ENCODE peak calls at places on chromosomes 2 and 18, in ten cellular contexts. One of them, this sample, is unnamed.

GRCh38 chr2:113754989-113755689 is 1.3 kb downstream of the SLC35F5 start:
- DNase-seq in uterus: no peak
- DNase-seq in colonic mucosa: peak
- DNase-seq in OCI-LY7: peak
- DNase-seq in ascending aorta: no peak
- DNase-seq in neuronal stem cell: no peak
- DNase-seq in HTR-8/SVneo: no peak
- DNase-seq in pons: peak
- DNase-seq in sciatic nerve: no peak
- DNase-seq in effector CD4-positive, alpha-beta T cell: no peak
- DNase-seq in this sample: no peak

GRCh38 chr2:11933854-11934253 is 187.4 kb downstream of the LPIN1 start:
- DNase-seq in uterus: no peak
- DNase-seq in colonic mucosa: no peak
- DNase-seq in OCI-LY7: peak
- DNase-seq in ascending aorta: no peak
- DNase-seq in neuronal stem cell: no peak
- DNase-seq in HTR-8/SVneo: no peak
- DNase-seq in pons: no peak
- DNase-seq in sciatic nerve: no peak
- DNase-seq in effector CD4-positive, alpha-beta T cell: no peak
- DNase-seq in this sample: no peak

GRCh38 chr2:218733615-218734021 is 23.0 kb downstream of the TTLL4 start:
- DNase-seq in uterus: no peak
- DNase-seq in colonic mucosa: no peak
- DNase-seq in OCI-LY7: no peak
- DNase-seq in ascending aorta: peak
- DNase-seq in neuronal stem cell: no peak
- DNase-seq in HTR-8/SVneo: no peak
- DNase-seq in pons: peak
- DNase-seq in sciatic nerve: no peak
- DNase-seq in effector CD4-positive, alpha-beta T cell: no peak
- DNase-seq in this sample: peak

GRCh38 chr2:69667805-69668382 is 24.4 kb upstream of the AAK1 start:
- DNase-seq in uterus: no peak
- DNase-seq in colonic mucosa: no peak
- DNase-seq in OCI-LY7: no peak
- DNase-seq in ascending aorta: no peak
- DNase-seq in neuronal stem cell: no peak
- DNase-seq in HTR-8/SVneo: no peak
- DNase-seq in pons: no peak
- DNase-seq in sciatic nerve: no peak
- DNase-seq in effector CD4-positive, alpha-beta T cell: no peak
- DNase-seq in this sample: no peak

GRCh38 chr2:20209373-20210109 is 15.4 kb downstream of the SDC1 start:
- DNase-seq in uterus: no peak
- DNase-seq in colonic mucosa: no peak
- DNase-seq in OCI-LY7: no peak
- DNase-seq in ascending aorta: no peak
- DNase-seq in neuronal stem cell: no peak
- DNase-seq in HTR-8/SVneo: no peak
- DNase-seq in pons: no peak
- DNase-seq in sciatic nerve: no peak
- DNase-seq in effector CD4-positive, alpha-beta T cell: no peak
- DNase-seq in this sample: no peak

GRCh38 chr18:41226186-41226585 is 728.8 kb upstream of the PIK3C3 start:
- DNase-seq in uterus: no peak
- DNase-seq in colonic mucosa: no peak
- DNase-seq in OCI-LY7: no peak
- DNase-seq in ascending aorta: no peak
- DNase-seq in neuronal stem cell: no peak
- DNase-seq in HTR-8/SVneo: no peak
- DNase-seq in pons: no peak
- DNase-seq in sciatic nerve: no peak
- DNase-seq in effector CD4-positive, alpha-beta T cell: no peak
- DNase-seq in this sample: no peak

GRCh38 chr2:64727843-64728463 is 74.2 kb upstream of the SERTAD2 start:
- DNase-seq in uterus: no peak
- DNase-seq in colonic mucosa: no peak
- DNase-seq in OCI-LY7: peak
- DNase-seq in ascending aorta: no peak
- DNase-seq in neuronal stem cell: no peak
- DNase-seq in HTR-8/SVneo: no peak
- DNase-seq in pons: no peak
- DNase-seq in sciatic nerve: no peak
- DNase-seq in effector CD4-positive, alpha-beta T cell: no peak
- DNase-seq in this sample: no peak

GRCh38 chr18:6031442-6031841 is 136.1 kb upstream of the TMEM200C start:
- DNase-seq in uterus: no peak
- DNase-seq in colonic mucosa: no peak
- DNase-seq in OCI-LY7: no peak
- DNase-seq in ascending aorta: no peak
- DNase-seq in neuronal stem cell: no peak
- DNase-seq in HTR-8/SVneo: no peak
- DNase-seq in pons: no peak
- DNase-seq in sciatic nerve: no peak
- DNase-seq in effector CD4-positive, alpha-beta T cell: no peak
- DNase-seq in this sample: no peak

GRCh38 chr18:58186258-58186948 is 142.4 kb downstream of the NEDD4L start:
- DNase-seq in uterus: no peak
- DNase-seq in colonic mucosa: peak
- DNase-seq in OCI-LY7: no peak
- DNase-seq in ascending aorta: no peak
- DNase-seq in neuronal stem cell: no peak
- DNase-seq in HTR-8/SVneo: peak
- DNase-seq in pons: peak
- DNase-seq in sciatic nerve: no peak
- DNase-seq in effector CD4-positive, alpha-beta T cell: no peak
- DNase-seq in this sample: no peak

GRCh38 chr2:158464426-158465281 is 7.9 kb downstream of the PKP4 start:
- DNase-seq in uterus: no peak
- DNase-seq in colonic mucosa: no peak
- DNase-seq in OCI-LY7: peak
- DNase-seq in ascending aorta: no peak
- DNase-seq in neuronal stem cell: no peak
- DNase-seq in HTR-8/SVneo: no peak
- DNase-seq in pons: no peak
- DNase-seq in sciatic nerve: no peak
- DNase-seq in effector CD4-positive, alpha-beta T cell: no peak
- DNase-seq in this sample: no peak

GRCh38 chr2:108607706-108608301 is 73.5 kb downstream of the LIMS1 start:
- DNase-seq in uterus: no peak
- DNase-seq in colonic mucosa: no peak
- DNase-seq in OCI-LY7: peak
- DNase-seq in ascending aorta: no peak
- DNase-seq in neuronal stem cell: no peak
- DNase-seq in HTR-8/SVneo: no peak
- DNase-seq in pons: peak
- DNase-seq in sciatic nerve: no peak
- DNase-seq in effector CD4-positive, alpha-beta T cell: peak
- DNase-seq in this sample: peak

GRCh38 chr2:238864207-238865014 is 16.5 kb downstream of the TWIST2 start:
- DNase-seq in uterus: peak
- DNase-seq in colonic mucosa: peak
- DNase-seq in OCI-LY7: no peak
- DNase-seq in ascending aorta: peak
- DNase-seq in neuronal stem cell: peak
- DNase-seq in HTR-8/SVneo: peak
- DNase-seq in pons: peak
- DNase-seq in sciatic nerve: peak
- DNase-seq in effector CD4-positive, alpha-beta T cell: no peak
- DNase-seq in this sample: peak

GRCh38 chr2:42510191-42510929 is 16.6 kb upstream of the KCNG3 start:
- DNase-seq in uterus: no peak
- DNase-seq in colonic mucosa: no peak
- DNase-seq in OCI-LY7: no peak
- DNase-seq in ascending aorta: no peak
- DNase-seq in neuronal stem cell: no peak
- DNase-seq in HTR-8/SVneo: peak
- DNase-seq in pons: no peak
- DNase-seq in sciatic nerve: no peak
- DNase-seq in effector CD4-positive, alpha-beta T cell: no peak
- DNase-seq in this sample: no peak

GRCh38 chr2:101152195-101153076 is 1.3 kb upstream of the TBC1D8 start:
- DNase-seq in uterus: peak
- DNase-seq in colonic mucosa: peak
- DNase-seq in OCI-LY7: peak
- DNase-seq in ascending aorta: peak
- DNase-seq in neuronal stem cell: peak
- DNase-seq in HTR-8/SVneo: peak
- DNase-seq in pons: peak
- DNase-seq in sciatic nerve: peak
- DNase-seq in effector CD4-positive, alpha-beta T cell: no peak
- DNase-seq in this sample: peak

GRCh38 chr18:9191658-9192256 is 55.2 kb downstream of the ANKRD12 start:
- DNase-seq in uterus: no peak
- DNase-seq in colonic mucosa: no peak
- DNase-seq in OCI-LY7: no peak
- DNase-seq in ascending aorta: no peak
- DNase-seq in neuronal stem cell: no peak
- DNase-seq in HTR-8/SVneo: no peak
- DNase-seq in pons: no peak
- DNase-seq in sciatic nerve: no peak
- DNase-seq in effector CD4-positive, alpha-beta T cell: no peak
- DNase-seq in this sample: no peak

GRCh38 chr2:15993666-15994065 is 53.3 kb downstream of the MYCN start:
- DNase-seq in uterus: no peak
- DNase-seq in colonic mucosa: no peak
- DNase-seq in OCI-LY7: no peak
- DNase-seq in ascending aorta: no peak
- DNase-seq in neuronal stem cell: no peak
- DNase-seq in HTR-8/SVneo: no peak
- DNase-seq in pons: no peak
- DNase-seq in sciatic nerve: no peak
- DNase-seq in effector CD4-positive, alpha-beta T cell: no peak
- DNase-seq in this sample: no peak

GRCh38 chr2:240451791-240452470 is 16.5 kb downstream of the GPC1 start:
- DNase-seq in uterus: no peak
- DNase-seq in colonic mucosa: no peak
- DNase-seq in OCI-LY7: no peak
- DNase-seq in ascending aorta: no peak
- DNase-seq in neuronal stem cell: no peak
- DNase-seq in HTR-8/SVneo: no peak
- DNase-seq in pons: no peak
- DNase-seq in sciatic nerve: no peak
- DNase-seq in effector CD4-positive, alpha-beta T cell: no peak
- DNase-seq in this sample: peak

GRCh38 chr2:207913772-207914358 is 111.5 kb downstream of the PLEKHM3 start:
- DNase-seq in uterus: no peak
- DNase-seq in colonic mucosa: no peak
- DNase-seq in OCI-LY7: no peak
- DNase-seq in ascending aorta: no peak
- DNase-seq in neuronal stem cell: no peak
- DNase-seq in HTR-8/SVneo: no peak
- DNase-seq in pons: no peak
- DNase-seq in sciatic nerve: no peak
- DNase-seq in effector CD4-positive, alpha-beta T cell: no peak
- DNase-seq in this sample: no peak

GRCh38 chr2:55519908-55520885 is 679 bp downstream of the CFAP36 start:
- DNase-seq in uterus: no peak
- DNase-seq in colonic mucosa: peak
- DNase-seq in OCI-LY7: peak
- DNase-seq in ascending aorta: peak
- DNase-seq in neuronal stem cell: peak
- DNase-seq in HTR-8/SVneo: peak
- DNase-seq in pons: peak
- DNase-seq in sciatic nerve: peak
- DNase-seq in effector CD4-positive, alpha-beta T cell: peak
- DNase-seq in this sample: no peak

GRCh38 chr2:140122001-140122400 is 1341.8 kb upstream of the NXPH2 start:
- DNase-seq in uterus: no peak
- DNase-seq in colonic mucosa: no peak
- DNase-seq in OCI-LY7: no peak
- DNase-seq in ascending aorta: no peak
- DNase-seq in neuronal stem cell: no peak
- DNase-seq in HTR-8/SVneo: peak
- DNase-seq in pons: no peak
- DNase-seq in sciatic nerve: no peak
- DNase-seq in effector CD4-positive, alpha-beta T cell: no peak
- DNase-seq in this sample: no peak

GRCh38 chr2:98170076-98170475 is 83.1 kb downstream of the VWA3B start:
- DNase-seq in uterus: no peak
- DNase-seq in colonic mucosa: no peak
- DNase-seq in OCI-LY7: no peak
- DNase-seq in ascending aorta: no peak
- DNase-seq in neuronal stem cell: no peak
- DNase-seq in HTR-8/SVneo: no peak
- DNase-seq in pons: no peak
- DNase-seq in sciatic nerve: no peak
- DNase-seq in effector CD4-positive, alpha-beta T cell: no peak
- DNase-seq in this sample: no peak

GRCh38 chr2:230614913-230615332 is 97.7 kb upstream of the CAB39 start:
- DNase-seq in uterus: no peak
- DNase-seq in colonic mucosa: no peak
- DNase-seq in OCI-LY7: peak
- DNase-seq in ascending aorta: no peak
- DNase-seq in neuronal stem cell: no peak
- DNase-seq in HTR-8/SVneo: no peak
- DNase-seq in pons: no peak
- DNase-seq in sciatic nerve: no peak
- DNase-seq in effector CD4-positive, alpha-beta T cell: no peak
- DNase-seq in this sample: no peak

GRCh38 chr2:84516234-84516986 is at the start of gene DNAH6:
- DNase-seq in uterus: peak
- DNase-seq in colonic mucosa: peak
- DNase-seq in OCI-LY7: no peak
- DNase-seq in ascending aorta: peak
- DNase-seq in neuronal stem cell: peak
- DNase-seq in HTR-8/SVneo: peak
- DNase-seq in pons: peak
- DNase-seq in sciatic nerve: peak
- DNase-seq in effector CD4-positive, alpha-beta T cell: peak
- DNase-seq in this sample: peak

GRCh38 chr2:109279243-109279860 is 150.3 kb downstream of the SH3RF3 start:
- DNase-seq in uterus: no peak
- DNase-seq in colonic mucosa: no peak
- DNase-seq in OCI-LY7: no peak
- DNase-seq in ascending aorta: no peak
- DNase-seq in neuronal stem cell: no peak
- DNase-seq in HTR-8/SVneo: peak
- DNase-seq in pons: no peak
- DNase-seq in sciatic nerve: no peak
- DNase-seq in effector CD4-positive, alpha-beta T cell: no peak
- DNase-seq in this sample: peak

GRCh38 chr2:163610817-163611556 is 124.8 kb downstream of the FIGN start:
- DNase-seq in uterus: no peak
- DNase-seq in colonic mucosa: no peak
- DNase-seq in OCI-LY7: peak
- DNase-seq in ascending aorta: no peak
- DNase-seq in neuronal stem cell: no peak
- DNase-seq in HTR-8/SVneo: no peak
- DNase-seq in pons: peak
- DNase-seq in sciatic nerve: no peak
- DNase-seq in effector CD4-positive, alpha-beta T cell: no peak
- DNase-seq in this sample: no peak

GRCh38 chr18:56598422-56598821 is 40.0 kb downstream of the TXNL1 start:
- DNase-seq in uterus: no peak
- DNase-seq in colonic mucosa: no peak
- DNase-seq in OCI-LY7: no peak
- DNase-seq in ascending aorta: no peak
- DNase-seq in neuronal stem cell: no peak
- DNase-seq in HTR-8/SVneo: no peak
- DNase-seq in pons: no peak
- DNase-seq in sciatic nerve: no peak
- DNase-seq in effector CD4-positive, alpha-beta T cell: no peak
- DNase-seq in this sample: no peak

GRCh38 chr2:144516417-144516980 is 3.4 kb downstream of the ZEB2 start:
- DNase-seq in uterus: peak
- DNase-seq in colonic mucosa: no peak
- DNase-seq in OCI-LY7: peak
- DNase-seq in ascending aorta: no peak
- DNase-seq in neuronal stem cell: no peak
- DNase-seq in HTR-8/SVneo: no peak
- DNase-seq in pons: no peak
- DNase-seq in sciatic nerve: no peak
- DNase-seq in effector CD4-positive, alpha-beta T cell: no peak
- DNase-seq in this sample: peak

GRCh38 chr2:195533771-195534642 is 123.0 kb upstream of the SLC39A10 start:
- DNase-seq in uterus: no peak
- DNase-seq in colonic mucosa: no peak
- DNase-seq in OCI-LY7: peak
- DNase-seq in ascending aorta: peak
- DNase-seq in neuronal stem cell: no peak
- DNase-seq in HTR-8/SVneo: peak
- DNase-seq in pons: peak
- DNase-seq in sciatic nerve: no peak
- DNase-seq in effector CD4-positive, alpha-beta T cell: peak
- DNase-seq in this sample: peak